ENCODE peak calls at places on chromosomes 5 and 9, in seven cellular contexts. Z is heart left ventricle, A is right atrium auricular region, B is body of pancreas, L is uterus, X is GM23338, V is AG04450. H is an unnamed sample.

GRCh38 chr9:78357165-78357873 is 60.4 kb downstream of the PSAT1 start:
- DNase-seq in A (no peak), V (no peak), L (no peak), X (peak), Z (no peak), B (no peak), H (no peak)

GRCh38 chr5:173885481-173886010 is 2.6 kb upstream of the CPEB4 start:
- DNase-seq in V (no peak), A (no peak), B (no peak), Z (no peak), L (no peak), X (no peak), H (no peak)

GRCh38 chr5:146079695-146080361 is 25.5 kb downstream of the PLAC8L1 start:
- DNase-seq in Z (no peak), L (no peak), B (no peak), X (no peak), A (peak), V (no peak), H (no peak)

GRCh38 chr9:89378541-89378940 is 60.2 kb downstream of the SECISBP2 start:
- DNase-seq in Z (no peak), L (no peak), V (no peak), B (no peak), A (no peak), X (no peak), H (no peak)

GRCh38 chr9:101387871-101388506 is 3.2 kb upstream of the BAAT start:
- DNase-seq in A (no peak), Z (no peak), B (peak), L (no peak), V (no peak), X (peak), H (no peak)

GRCh38 chr9:35225677-35226076 is 63.9 kb downstream of the UNC13B start:
- DNase-seq in A (no peak), Z (no peak), X (no peak), L (no peak), V (no peak), B (no peak), H (no peak)

GRCh38 chr9:104682642-104683041 is 11.7 kb upstream of the OR13D1 start:
- DNase-seq in Z (no peak), L (no peak), X (peak), A (no peak), B (no peak), V (peak), H (no peak)

GRCh38 chr9:6632516-6633328 is 12.8 kb downstream of the GLDC start:
- DNase-seq in B (no peak), L (no peak), Z (no peak), V (no peak), X (peak), A (no peak), H (no peak)

GRCh38 chr9:124809741-124810500 is 33.0 kb downstream of the OLFML2A start:
- DNase-seq in B (no peak), A (no peak), X (no peak), V (no peak), Z (no peak), L (no peak), H (no peak)

GRCh38 chr9:129617167-129617566 is 3.7 kb downstream of the C9orf50 start:
- DNase-seq in L (no peak), B (no peak), X (peak), A (no peak), V (peak), Z (peak), H (no peak)

GRCh38 chr5:9447691-9448090 is 98.2 kb downstream of the SEMA5A start:
- DNase-seq in L (no peak), A (no peak), X (no peak), Z (no peak), B (no peak), V (no peak), H (no peak)

GRCh38 chr9:68653141-68653595 is 51.9 kb upstream of the PIP5K1B start:
- DNase-seq in Z (no peak), A (no peak), L (no peak), X (no peak), V (no peak), B (no peak), H (no peak)

GRCh38 chr9:131045300-131046092 is 36.5 kb downstream of the LAMC3 start:
- DNase-seq in B (no peak), A (no peak), V (no peak), Z (no peak), X (no peak), L (no peak), H (no peak)

GRCh38 chr9:115614326-115614725 is 496.4 kb upstream of the TNC start:
- DNase-seq in B (no peak), Z (no peak), A (no peak), V (no peak), X (no peak), L (no peak), H (no peak)

GRCh38 chr5:139377226-139377625 is 5.9 kb downstream of the SLC23A1 start:
- DNase-seq in V (no peak), Z (no peak), B (no peak), A (no peak), X (no peak), L (peak), H (no peak)

GRCh38 chr5:149853019-149853648 is 91.5 kb downstream of the PDE6A start:
- DNase-seq in A (peak), V (peak), B (peak), X (peak), L (peak), Z (peak), H (peak)

GRCh38 chr5:1108008-1108864 is 3.6 kb downstream of the SLC12A7 start:
- DNase-seq in V (no peak), Z (no peak), A (no peak), B (no peak), X (no peak), L (no peak), H (no peak)
- H3K27ac ChIP-seq in V (no peak), Z (peak), A (peak), B (no peak), X (no peak), L (no peak), H (no peak)

DNA sequence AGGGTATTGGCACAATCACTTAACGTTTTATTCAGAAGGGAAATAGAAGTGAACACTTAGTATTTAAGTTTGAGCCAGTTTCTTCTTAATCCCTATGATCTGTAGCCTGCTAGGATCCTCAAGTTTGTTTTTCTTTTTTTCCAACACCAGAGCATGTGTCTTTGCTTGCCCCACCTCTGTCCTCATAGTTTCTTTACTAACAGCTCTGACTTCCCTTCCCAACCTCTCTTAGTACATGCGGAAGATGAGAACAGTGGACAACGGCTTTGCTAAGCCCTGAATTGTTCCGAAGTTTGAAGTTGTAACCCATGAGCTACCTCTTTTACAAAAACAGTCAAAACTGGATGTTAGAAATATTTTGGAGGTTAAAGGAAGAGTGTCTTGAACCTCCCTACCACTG is 61.7 kb upstream of the TAF11L2 start:
- DNase-seq in V (no peak), L (no peak), X (no peak), B (no peak), Z (no peak), A (no peak), H (no peak)
- H3K4me3 ChIP-seq in V (no peak), L (no peak), X (no peak), B (no peak), Z (no peak), A (no peak), H (peak)

DNA sequence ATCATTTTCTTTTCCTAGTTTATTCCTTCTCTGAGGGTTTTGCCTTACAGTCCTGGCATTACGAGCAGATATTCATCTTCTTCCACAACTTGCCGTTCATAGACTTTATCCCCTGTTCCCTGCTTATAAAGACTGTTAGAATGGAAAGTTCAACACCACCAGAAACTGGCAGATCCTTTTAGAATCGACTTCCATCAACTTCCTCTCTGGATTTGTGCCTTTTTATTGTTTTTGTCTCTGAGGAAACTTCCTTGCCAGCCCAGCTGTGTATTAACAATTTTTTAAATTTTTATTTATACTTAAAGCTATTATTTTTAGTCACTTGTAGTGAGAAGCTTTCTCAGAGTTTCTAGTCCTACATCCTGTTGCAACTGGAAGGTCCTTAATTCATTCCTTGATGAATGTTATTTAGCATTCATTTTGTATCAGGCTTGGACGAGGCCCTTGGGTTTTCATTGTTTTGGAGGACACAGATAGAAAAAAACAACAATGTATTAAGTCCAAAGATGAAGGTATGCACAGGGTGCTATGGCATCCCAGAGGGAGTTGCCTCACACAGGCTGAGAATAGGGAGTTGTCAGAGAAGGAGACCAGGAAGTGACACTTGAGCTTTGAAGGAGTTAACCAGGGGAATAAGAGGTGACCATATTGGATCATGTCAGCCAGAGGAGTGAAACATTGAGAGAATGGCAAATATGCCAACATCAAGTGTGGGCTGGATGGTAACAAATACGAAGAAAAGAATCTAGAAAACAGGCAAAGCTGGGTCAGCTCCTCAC is 81.3 kb downstream of the ADAMTSL1 start:
- DNase-seq in B (no peak), A (no peak), Z (no peak), L (no peak), V (no peak), X (no peak), H (no peak)
- H3K27ac ChIP-seq in B (no peak), A (no peak), Z (no peak), L (peak), V (no peak), X (no peak), H (no peak)

GRCh38 chr9:133142657-133143592 is 20.8 kb downstream of the GBGT1 start:
- DNase-seq in B (no peak), Z (no peak), X (no peak), A (no peak), V (no peak), L (no peak), H (no peak)

GRCh38 chr9:133146746-133147411 is 16.8 kb downstream of the GBGT1 start:
- DNase-seq in X (no peak), A (no peak), V (no peak), Z (no peak), B (no peak), L (no peak), H (no peak)

GRCh38 chr9:133143639-133144141 is 20.0 kb downstream of the GBGT1 start:
- DNase-seq in V (no peak), X (no peak), Z (no peak), L (no peak), A (no peak), B (no peak), H (no peak)

GRCh38 chr9:133144142-133144886 is 19.4 kb downstream of the GBGT1 start:
- DNase-seq in V (no peak), Z (peak), L (no peak), B (peak), A (peak), X (peak), H (peak)

GRCh38 chr9:133144887-133145466 is 18.7 kb downstream of the GBGT1 start:
- DNase-seq in Z (no peak), A (no peak), X (no peak), B (no peak), V (no peak), L (no peak), H (no peak)
- H3K4me3 ChIP-seq in Z (no peak), A (peak), X (peak), B (no peak), V (no peak), L (no peak), H (peak)

DNA sequence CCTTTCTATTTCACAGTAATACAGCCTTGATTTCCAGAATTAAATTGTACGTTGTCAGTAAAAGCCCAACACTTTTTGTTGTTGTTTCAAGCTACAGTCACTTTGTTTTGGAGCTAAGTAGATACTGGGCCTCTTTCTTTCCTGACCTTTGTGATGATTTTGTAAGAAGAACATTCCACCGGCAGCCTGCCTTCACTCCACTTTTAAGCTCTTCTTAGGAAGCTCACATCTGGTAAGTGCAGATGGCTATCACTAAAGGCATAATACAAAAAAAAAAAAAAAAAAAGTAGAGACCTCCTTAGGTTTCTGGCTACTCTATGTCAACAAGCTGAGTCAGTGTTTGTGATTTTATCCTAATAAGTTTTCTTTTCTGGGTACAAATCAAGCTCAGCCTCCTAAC is 1922.1 kb upstream of the WWC1 start:
- DNase-seq in A (no peak), B (no peak), X (peak), V (no peak), Z (no peak), L (no peak), H (no peak)
- H3K27ac ChIP-seq in A (no peak), B (no peak), X (no peak), V (no peak), Z (no peak), L (no peak), H (no peak)

GRCh38 chr5:178589180-178590140 is 733 bp downstream of the COL23A1 start:
- DNase-seq in V (no peak), A (no peak), B (no peak), L (no peak), Z (peak), X (peak), H (no peak)

GRCh38 chr5:178587793-178588611 is 2.2 kb downstream of the COL23A1 start:
- DNase-seq in L (no peak), B (no peak), V (no peak), A (no peak), X (no peak), Z (no peak), H (no peak)

GRCh38 chr5:178590924-178591423 is 781 bp upstream of the COL23A1 start:
- DNase-seq in V (no peak), A (no peak), B (no peak), Z (no peak), X (no peak), L (no peak), H (no peak)

GRCh38 chr5:178588769-178589168 is 1.4 kb downstream of the COL23A1 start:
- DNase-seq in V (no peak), L (no peak), Z (no peak), X (no peak), B (no peak), A (no peak), H (no peak)

DNA sequence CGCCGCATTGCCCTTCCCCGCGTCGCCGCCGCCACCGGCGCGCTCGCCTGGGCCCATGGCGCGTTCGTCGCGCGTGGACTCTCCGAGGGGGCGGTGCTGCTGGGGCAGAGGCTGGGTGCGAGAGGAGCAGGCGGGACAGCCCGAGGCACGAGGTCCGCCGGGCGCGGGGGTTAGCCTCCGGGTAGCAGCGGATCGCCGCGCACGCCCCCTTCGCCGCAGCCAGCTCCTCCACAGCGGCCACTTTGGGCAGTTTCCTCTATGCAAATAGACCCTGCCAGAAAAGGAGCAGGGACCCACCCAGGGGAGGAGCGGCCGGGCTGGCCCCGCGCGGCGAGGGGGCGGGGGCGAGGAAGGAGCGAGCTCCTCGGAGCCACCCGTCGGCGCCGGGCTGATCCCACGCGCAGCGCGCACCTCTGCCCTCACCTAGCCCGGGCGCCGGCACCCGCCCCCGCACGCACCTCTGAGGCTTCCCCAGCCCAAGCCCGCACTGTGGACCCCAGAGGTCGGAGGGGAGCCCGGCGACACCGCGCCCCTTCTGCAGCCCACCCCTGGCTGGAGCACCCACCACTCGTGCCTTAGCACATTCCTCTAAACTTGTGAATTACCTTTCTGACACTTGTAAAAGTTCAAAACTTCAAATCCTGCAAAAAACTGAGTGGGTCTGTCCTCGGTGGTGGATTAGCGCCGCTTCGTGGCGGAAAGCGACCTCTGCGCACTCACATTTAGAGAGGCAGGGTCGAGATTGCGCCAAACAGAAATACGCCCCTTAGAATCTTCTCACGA is at the start of gene COL23A1:
- DNase-seq in Z (peak), B (no peak), A (no peak), L (peak), V (no peak), X (peak), H (peak)
- H3K4me3 ChIP-seq in Z (peak), B (no peak), A (peak), L (peak), V (peak), X (peak), H (peak)

GRCh38 chr5:10498350-10498749 is 56.7 kb downstream of the ROPN1L start:
- DNase-seq in Z (no peak), L (no peak), X (peak), A (no peak), V (no peak), B (no peak), H (no peak)
- H3K27ac ChIP-seq in Z (no peak), L (no peak), X (no peak), A (no peak), V (peak), B (no peak), H (no peak)

GRCh38 chr5:59357421-59357977 is 536.0 kb downstream of the PDE4D start:
- DNase-seq in B (no peak), X (peak), V (no peak), Z (peak), L (no peak), A (no peak), H (no peak)

GRCh38 chr5:59358497-59358896 is 535.0 kb downstream of the PDE4D start:
- DNase-seq in X (peak), A (no peak), B (no peak), V (no peak), Z (peak), L (peak), H (peak)

GRCh38 chr5:59358005-59358404 is 535.5 kb downstream of the PDE4D start:
- DNase-seq in Z (no peak), V (no peak), B (no peak), L (no peak), X (no peak), A (no peak), H (no peak)

GRCh38 chr5:59354811-59355210 is 538.7 kb downstream of the PDE4D start:
- DNase-seq in X (no peak), B (no peak), V (no peak), L (no peak), A (no peak), Z (no peak), H (no peak)

DNA sequence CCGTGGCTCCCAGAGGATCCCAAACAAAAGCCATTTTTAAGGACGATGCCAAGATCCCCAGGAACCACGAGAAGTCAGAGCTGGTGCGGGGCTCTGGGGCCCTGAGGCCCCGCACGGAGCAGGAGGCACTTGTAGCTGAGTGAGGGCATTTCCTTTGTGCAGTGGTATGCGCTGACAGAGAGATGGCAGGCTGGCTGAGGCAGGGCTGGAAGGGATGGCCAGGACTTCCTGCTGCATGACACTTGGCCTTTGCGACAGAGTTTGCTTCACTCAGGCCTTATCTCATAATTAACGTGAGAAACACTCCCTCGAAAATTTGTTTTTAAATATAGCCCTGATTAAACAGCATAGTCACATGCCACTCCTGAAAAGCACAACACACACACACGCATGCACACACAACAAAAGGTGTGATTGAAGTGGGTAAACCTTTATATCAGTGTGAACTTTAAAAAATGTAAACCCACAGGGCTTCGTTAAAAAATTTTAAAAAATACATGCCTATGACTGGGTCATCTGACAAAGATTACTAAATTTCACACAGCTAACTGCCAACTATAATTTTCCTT is 536.6 kb downstream of the PDE4D start:
- DNase-seq in Z (peak), V (no peak), X (peak), B (no peak), A (peak), L (no peak), H (peak)
- H3K4me3 ChIP-seq in Z (peak), V (no peak), X (no peak), B (no peak), A (peak), L (no peak), H (peak)

H was measured in psoas muscle.